ENCODE peak calls at places on chromosomes 12 and 14, in four cellular contexts. Q is WTC11, T is K562, O is GM12878. F is an unnamed sample.
A peak's percentile ranks its signal among the peaks of the same experiment; 100 is the strongest.

GRCh38 chr12:123111498-123112165 is 39.3 kb downstream of the PITPNM2 start:
- DNase-seq in Q (no peak), T (no peak), O (no peak), F (no peak)

GRCh38 chr14:96166475-96167223 is 38.0 kb upstream of the BDKRB2 start:
- DNase-seq in Q (no peak), T (no peak), O (no peak), F (no peak)

GRCh38 chr14:60700598-60700997 is 23.6 kb downstream of the SIX4 start:
- DNase-seq in Q (no peak), T (no peak), O (no peak), F (no peak)

GRCh38 chr14:68564826-68565760 is 227.8 kb downstream of the ZFP36L1 start:
- DNase-seq in Q (no peak), T (peak; percentile 29), O (no peak), F (peak; percentile 68)

GRCh38 chr14:85536835-85537195 is 6.9 kb downstream of the FLRT2 start:
- DNase-seq in Q (no peak), T (no peak), O (no peak), F (no peak)

GRCh38 chr14:51482112-51482511 is 169.6 kb upstream of the FRMD6 start:
- DNase-seq in Q (no peak), T (no peak), O (no peak), F (no peak)

GRCh38 chr12:4353785-4354208 is 25.7 kb downstream of the FGF23 start:
- DNase-seq in Q (peak; percentile 26), T (no peak), O (no peak), F (no peak)

GRCh38 chr12:111393700-111394275 is 11.9 kb upstream of the SH2B3 start:
- DNase-seq in Q (no peak), T (no peak), O (no peak), F (no peak)

GRCh38 chr14:77040995-77041744 is 12.7 kb upstream of the IRF2BPL start:
- DNase-seq in Q (no peak), T (no peak), O (no peak), F (no peak)

GRCh38 chr12:54853933-54854538 is at the start of gene MUCL1:
- DNase-seq in Q (peak; percentile 78), T (peak; percentile 76), O (peak; percentile 28), F (peak; percentile 48)

GRCh38 chr12:6369916-6370575 is 5.3 kb downstream of the SCNN1A start:
- DNase-seq in Q (no peak), T (no peak), O (no peak), F (no peak)

GRCh38 chr12:110581951-110582285 is 1.2 kb downstream of the PPTC7 start:
- DNase-seq in Q (no peak), T (no peak), O (no peak), F (no peak)

GRCh38 chr12:58225067-58225877 is 283.9 kb downstream of the ATP23 start:
- DNase-seq in Q (no peak), T (no peak), O (no peak), F (peak; percentile 62)

GRCh38 chr14:76168531-76168930 is 16.8 kb downstream of the GPATCH2L start:
- DNase-seq in Q (no peak), T (no peak), O (no peak), F (no peak)

GRCh38 chr12:116863275-116863767 is 17.9 kb downstream of the HRK start:
- DNase-seq in Q (peak; percentile 79), T (peak; percentile 57), O (no peak), F (peak; percentile 52)

GRCh38 chr12:46401703-46402102 is 29.1 kb upstream of the SLC38A2 start:
- DNase-seq in Q (no peak), T (no peak), O (no peak), F (no peak)

GRCh38 chr12:27814411-27814810 is 34.4 kb upstream of the MANSC4 start:
- DNase-seq in Q (no peak), T (no peak), O (no peak), F (no peak)

GRCh38 chr12:56991319-56991906 is 14.9 kb downstream of the ZBTB39 start:
- DNase-seq in Q (no peak), T (no peak), O (no peak), F (no peak)

GRCh38 chr12:131202592-131203378 is 249.1 kb downstream of the ADGRD1 start:
- DNase-seq in Q (no peak), T (no peak), O (no peak), F (no peak)

GRCh38 chr12:94405378-94406116 is 54.1 kb downstream of the CEP83 start:
- DNase-seq in Q (no peak), T (no peak), O (peak; percentile 47), F (no peak)
- TF ChIP-seq TCF7 in Q (no peak), T (no peak), O (no peak), F (no peak)

GRCh38 chr14:99345472-99345871 is 73.5 kb upstream of the BCL11B start:
- DNase-seq in Q (no peak), T (no peak), O (no peak), F (no peak)

GRCh38 chr14:99344051-99344450 is 72.1 kb upstream of the BCL11B start:
- DNase-seq in Q (no peak), T (no peak), O (no peak), F (no peak)

GRCh38 chr14:99342906-99343305 is 70.9 kb upstream of the BCL11B start:
- DNase-seq in Q (no peak), T (no peak), O (no peak), F (no peak)

GRCh38 chr14:99339551-99339950 is 67.6 kb upstream of the BCL11B start:
- DNase-seq in Q (no peak), T (no peak), O (no peak), F (no peak)

DNA sequence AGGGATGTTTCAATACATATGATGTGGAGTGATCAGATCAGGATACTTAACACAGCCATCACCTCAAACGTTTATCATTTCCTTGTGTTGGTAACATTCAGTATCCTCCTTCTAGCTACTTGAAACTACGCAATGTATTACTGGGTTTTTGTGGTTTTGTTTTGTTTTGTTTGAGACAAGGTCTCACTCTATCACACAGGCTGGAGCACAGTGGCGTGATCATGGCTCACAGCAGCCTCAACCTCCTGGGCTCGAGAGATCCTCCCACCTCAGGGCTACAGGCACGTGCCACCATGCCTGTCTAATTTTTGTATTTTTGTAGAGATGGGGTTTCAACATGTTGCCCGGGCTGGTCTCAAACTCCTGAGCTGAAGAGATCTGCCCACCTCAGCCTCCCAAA is 70.2 kb upstream of the BCL11B start:
- DNase-seq in Q (no peak), T (no peak), O (no peak), F (no peak)
- TF ChIP-seq TCF7 in Q (no peak), T (no peak), O (no peak), F (no peak)

GRCh38 chr14:23358553-23359166 is 6.0 kb upstream of the SLC22A17 start:
- DNase-seq in Q (no peak), T (no peak), O (no peak), F (no peak)
- TF ChIP-seq TCF7 in Q (no peak), T (no peak), O (no peak), F (no peak)

GRCh38 chr12:124653169-124653931 is 85.9 kb upstream of the NCOR2 start:
- DNase-seq in Q (no peak), T (no peak), O (no peak), F (no peak)

GRCh38 chr12:124656214-124656516 is 88.8 kb upstream of the NCOR2 start:
- DNase-seq in Q (no peak), T (no peak), O (no peak), F (no peak)

GRCh38 chr12:124656947-124657434 is 89.6 kb upstream of the NCOR2 start:
- DNase-seq in Q (no peak), T (no peak), O (no peak), F (no peak)

GRCh38 chr12:124654666-124655316 is 87.4 kb upstream of the NCOR2 start:
- DNase-seq in Q (no peak), T (no peak), O (no peak), F (no peak)

GRCh38 chr12:124655317-124656213 is 88.2 kb upstream of the NCOR2 start:
- DNase-seq in Q (peak; percentile 77), T (no peak), O (no peak), F (no peak)
- TF ChIP-seq TCF7 in Q (no peak), T (no peak), O (no peak), F (no peak)

GRCh38 chr12:113591480-113591971 is 119.9 kb upstream of the LHX5 start:
- DNase-seq in Q (peak; percentile 52), T (peak; percentile 93), O (no peak), F (no peak)
- TF ChIP-seq TCF7 in Q (no peak), T (no peak), O (no peak), F (no peak)

GRCh38 chr12:726281-727140 is 25.9 kb upstream of the WNK1 start:
- DNase-seq in Q (no peak), T (no peak), O (no peak), F (peak; percentile 19)
- TF ChIP-seq TCF7 in Q (no peak), T (no peak), O (no peak), F (no peak)

GRCh38 chr12:22016982-22017381 is 29.0 kb upstream of the CMAS start:
- DNase-seq in Q (no peak), T (no peak), O (no peak), F (no peak)

GRCh38 chr12:22014041-22014782 is 31.8 kb upstream of the CMAS start:
- DNase-seq in Q (no peak), T (no peak), O (no peak), F (no peak)

GRCh38 chr12:22014783-22015144 is 31.3 kb upstream of the CMAS start:
- DNase-seq in Q (no peak), T (no peak), O (no peak), F (no peak)

GRCh38 chr12:22018860-22019259 is 27.2 kb upstream of the CMAS start:
- DNase-seq in Q (no peak), T (no peak), O (no peak), F (no peak)
- TF ChIP-seq TCF7 in Q (no peak), T (no peak), O (no peak), F (no peak)

DNA sequence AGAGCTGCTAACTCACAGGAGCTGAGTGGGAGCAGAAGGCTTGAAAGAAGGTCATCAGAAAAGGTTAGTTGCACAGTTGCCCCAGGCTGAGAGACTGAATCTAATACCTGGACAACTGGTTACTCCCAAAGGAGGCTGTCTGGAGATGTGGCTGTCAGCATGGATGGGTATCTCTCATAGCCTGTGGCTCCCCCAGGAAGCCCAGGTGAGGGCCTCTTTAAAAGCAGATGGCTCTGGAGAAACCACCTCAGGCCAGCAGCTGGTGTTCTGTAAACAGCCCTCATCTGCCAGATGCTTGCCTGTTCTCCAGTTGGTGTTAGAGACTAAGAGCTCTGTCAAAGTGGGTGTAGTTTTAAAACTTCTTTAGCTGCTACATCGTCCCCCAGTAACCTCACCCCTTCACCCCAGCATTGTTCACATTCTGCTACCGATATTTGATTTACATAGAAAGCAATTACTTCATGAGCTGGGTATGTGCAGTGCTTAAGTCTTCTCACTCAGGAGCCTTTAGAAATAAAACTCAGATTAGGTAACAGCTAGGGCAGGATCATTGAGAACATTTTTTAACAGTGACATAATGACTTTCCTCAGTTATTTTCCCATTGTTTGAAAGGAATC is 25.8 kb downstream of the DACT1 start:
- DNase-seq in Q (no peak), T (no peak), O (no peak), F (no peak)
- TF ChIP-seq TCF7 in Q (no peak), T (no peak), O (no peak), F (no peak)